ENCODE peak calls at places on chromosomes 5 and 9, in seven cellular contexts. A is psoas muscle, Q is lower lobe of right lung, F is fibroblast of lung, S is left ventricle myocardium inferior, Z is kidney, H is uterus. E is an unnamed sample.
A peak's percentile ranks its signal among the peaks of the same experiment; 100 is the strongest.

GRCh38 chr9:116323012-116323411 is 169.4 kb downstream of the PAPPA start:
- DNase-seq in Q (no peak), F (no peak), H (no peak), S (no peak), A (no peak), Z (no peak), E (no peak)

GRCh38 chr5:14457475-14457874 is 124.1 kb upstream of the OTULINL start:
- DNase-seq in H (no peak), Z (no peak), F (no peak), Q (no peak), S (no peak), A (no peak), E (peak; percentile 63)

GRCh38 chr5:118953652-118954005 is 34.7 kb downstream of the DTWD2 start:
- DNase-seq in F (no peak), S (no peak), H (no peak), Q (no peak), Z (no peak), A (no peak), E (no peak)

GRCh38 chr9:114763220-114763619 is 42.6 kb downstream of the TNFSF15 start:
- DNase-seq in F (no peak), H (no peak), Q (no peak), S (no peak), A (no peak), Z (no peak), E (no peak)

GRCh38 chr5:179974281-179974945 is 66.7 kb upstream of the TBC1D9B start:
- DNase-seq in S (no peak), F (no peak), H (no peak), Q (no peak), Z (no peak), A (no peak), E (no peak)

GRCh38 chr9:91567642-91568274 is 144.1 kb upstream of the NFIL3 start:
- DNase-seq in Z (no peak), Q (no peak), A (no peak), S (peak; percentile 16), F (no peak), H (no peak), E (no peak)

GRCh38 chr5:55033568-55033967 is 9.5 kb downstream of the GZMK start:
- DNase-seq in F (no peak), A (no peak), Z (no peak), Q (no peak), S (no peak), H (no peak), E (no peak)

GRCh38 chr9:738209-738915 is 103.1 kb upstream of the DMRT1 start:
- DNase-seq in A (peak; percentile 67), H (peak; percentile 77), F (peak; percentile 87), S (peak; percentile 71), Q (peak; percentile 50), Z (no peak), E (no peak)

GRCh38 chr5:62773460-62773859 is 194.8 kb downstream of the LRRC70 start:
- DNase-seq in H (no peak), A (no peak), Q (no peak), Z (no peak), S (no peak), F (no peak), E (no peak)

GRCh38 chr5:56330167-56330566 is 97.0 kb upstream of the ANKRD55 start:
- DNase-seq in S (no peak), Z (no peak), F (no peak), Q (no peak), H (no peak), A (no peak), E (no peak)

GRCh38 chr9:105672711-105673234 is 10.5 kb downstream of the TAL2 start:
- DNase-seq in F (no peak), A (no peak), Q (no peak), H (no peak), Z (no peak), S (no peak), E (no peak)

GRCh38 chr9:134505032-134505431 is 136.6 kb upstream of the COL5A1 start:
- DNase-seq in H (no peak), S (no peak), Z (peak; percentile 54), Q (no peak), F (no peak), A (peak; percentile 5), E (no peak)

GRCh38 chr9:17669206-17669605 is 90.3 kb downstream of the SH3GL2 start:
- DNase-seq in F (no peak), H (no peak), S (no peak), Q (no peak), Z (no peak), A (no peak), E (no peak)

GRCh38 chr5:35122819-35123218 is 75.1 kb upstream of the AGXT2 start:
- DNase-seq in H (no peak), F (no peak), Z (no peak), A (no peak), Q (no peak), S (no peak), E (no peak)

GRCh38 chr9:79667716-79668458 is 96.1 kb downstream of the TLE4 start:
- DNase-seq in A (no peak), Q (no peak), H (no peak), F (no peak), S (no peak), Z (no peak), E (no peak)

GRCh38 chr9:92328225-92328624 is 2.5 kb downstream of the CENPP start:
- DNase-seq in S (no peak), F (peak; percentile 83), H (no peak), Z (no peak), Q (no peak), A (no peak), E (no peak)

GRCh38 chr5:96463106-96463505 is 30.1 kb upstream of the PCSK1 start:
- DNase-seq in Q (no peak), H (no peak), S (no peak), A (no peak), Z (no peak), F (peak; percentile 49), E (no peak)

GRCh38 chr5:32074401-32074800 is 99.7 kb downstream of the GOLPH3 start:
- DNase-seq in A (no peak), H (no peak), S (no peak), Q (no peak), Z (no peak), F (no peak), E (no peak)

GRCh38 chr5:55438931-55439477 is 95.8 kb downstream of the PLPP1 start:
- DNase-seq in S (no peak), A (no peak), Q (no peak), H (peak; percentile 69), Z (peak; percentile 59), F (peak; percentile 87), E (no peak)

DNA sequence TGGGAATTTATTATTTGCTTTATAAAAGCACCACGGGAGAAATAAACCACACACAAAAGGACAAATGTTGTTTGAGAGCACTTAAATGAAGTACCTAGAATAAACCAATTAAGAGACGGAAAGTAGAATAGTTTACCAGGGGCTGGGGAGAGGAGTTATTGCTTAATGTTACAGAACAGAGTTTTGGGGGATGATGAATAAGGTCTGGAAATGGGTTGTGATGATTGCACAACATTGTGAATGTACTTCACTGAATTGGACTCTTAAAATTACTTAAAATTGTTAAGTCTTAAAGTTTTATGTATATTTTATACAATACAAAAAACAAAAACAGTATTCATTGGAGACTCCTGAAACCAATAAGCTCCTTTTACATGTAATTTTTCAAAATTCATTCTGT is 1.5 kb downstream of the ZBTB43 start:
- DNase-seq in S (no peak), A (no peak), Z (no peak), H (no peak), F (peak; percentile 62), Q (no peak), E (no peak)
- H3K4me3 ChIP-seq in S (peak overlapping the region; percentile 77), A (peak overlapping the region; percentile 97), Z (peak overlapping the region; percentile 95), H (peak overlapping the region; percentile 94), F (peak overlapping the region; percentile 1), Q (peak overlapping the region; percentile 95), E (peak overlapping the region; percentile 72)

GRCh38 chr5:140764177-140765020 is 21.5 kb upstream of the PCDHA1 start:
- DNase-seq in F (peak; percentile 3), Q (no peak), H (no peak), Z (no peak), S (no peak), A (no peak), E (no peak)
- H3K9me3 ChIP-seq in F (no peaks in the 10 kb centered on the region), Q (peaks cover 97% of the 10 kb centered on the region), H (no peaks in the 10 kb centered on the region), Z (peaks cover 80% of the 10 kb centered on the region), S (peaks cover 100% of the 10 kb centered on the region), A (peaks cover 84% of the 10 kb centered on the region), E (no peaks in the 10 kb centered on the region)

GRCh38 chr5:195401-196160 is 4.3 kb downstream of the LRRC14B start:
- DNase-seq in F (no peak), Z (peak; percentile 58), S (no peak), A (no peak), Q (peak; percentile 32), H (no peak), E (no peak)
- TF ChIP-seq CTCF in F (no peak), Z (no peak), S (no peak), A (no peak), Q (no peak), H (no peak), E (no peak)

GRCh38 chr5:86570427-86571083 is 47.2 kb upstream of the COX7C start:
- DNase-seq in A (no peak), F (no peak), S (no peak), H (no peak), Q (no peak), Z (no peak), E (no peak)
- H3K4me3 ChIP-seq in A (no peak overlapping the region), F (no peak overlapping the region), S (no peak overlapping the region), H (no peak overlapping the region), Q (no peak overlapping the region), Z (no peak overlapping the region), E (no peak overlapping the region)

E was measured in pancreas.